ENCODE peak calls at places on chromosomes 5 and 9, in four cellular contexts. S is hepatocyte, Z is GM12878, G is psoas muscle. B is an unnamed sample.

GRCh38 chr5:143509758-143510221 is 106.3 kb upstream of the NR3C1 start:
- DNase-seq in S (no peak), Z (peak; percentile 70), G (no peak), B (no peak)

GRCh38 chr5:101306391-101307137 is 403.5 kb upstream of the ST8SIA4 start:
- DNase-seq in S (no peak), Z (no peak), G (no peak), B (no peak)

GRCh38 chr5:175590471-175590881 is 67.4 kb upstream of the HRH2 start:
- DNase-seq in S (peak; percentile 24), Z (no peak), G (no peak), B (peak; percentile 82)

GRCh38 chr9:79662553-79662956 is 90.8 kb downstream of the TLE4 start:
- DNase-seq in S (no peak), Z (no peak), G (no peak), B (no peak)

GRCh38 chr5:8081179-8081578 is 212.2 kb downstream of the MTRR start:
- DNase-seq in S (no peak), Z (no peak), G (no peak), B (no peak)

GRCh38 chr9:112186695-112187094 is 11.6 kb upstream of the SUSD1 start:
- DNase-seq in S (no peak), Z (no peak), G (no peak), B (no peak)

GRCh38 chr9:2727966-2728613 is 10.8 kb downstream of the KCNV2 start:
- DNase-seq in S (peak; percentile 72), Z (peak; percentile 61), G (no peak), B (peak; percentile 74)

GRCh38 chr5:150121448-150122157 is 34.0 kb downstream of the PDGFRB start:
- DNase-seq in S (no peak), Z (no peak), G (no peak), B (no peak)

GRCh38 chr9:121776009-121776738 is 124.7 kb downstream of the DAB2IP start:
- DNase-seq in S (no peak), Z (no peak), G (no peak), B (no peak)

GRCh38 chr5:96661841-96662724 is at the start of gene CAST:
- DNase-seq in S (peak; percentile 87), Z (peak; percentile 73), G (peak; percentile 94), B (peak; percentile 98)

GRCh38 chr9:96025995-96026572 is 150.6 kb downstream of the ERCC6L2 start:
- DNase-seq in S (peak; percentile 29), Z (no peak), G (no peak), B (no peak)

GRCh38 chr9:2809692-2810423 is 34.0 kb downstream of the PUM3 start:
- DNase-seq in S (peak; percentile 74), Z (no peak), G (no peak), B (peak; percentile 100)

GRCh38 chr5:133232911-133233310 is 181.1 kb downstream of the HSPA4 start:
- DNase-seq in S (no peak), Z (no peak), G (no peak), B (no peak)

GRCh38 chr5:17679597-17680187 is 45.4 kb downstream of the TAF11L14 start:
- DNase-seq in S (no peak), Z (no peak), G (no peak), B (no peak)

GRCh38 chr5:33180900-33181299 is 259.9 kb upstream of the TARS1 start:
- DNase-seq in S (no peak), Z (no peak), G (no peak), B (peak; percentile 88)

GRCh38 chr9:32955655-32956478 is 45.6 kb downstream of the APTX start:
- DNase-seq in S (no peak), Z (no peak), G (peak; percentile 15), B (no peak)

GRCh38 chr5:151023047-151023615 is 2.7 kb downstream of the GPX3 start:
- DNase-seq in S (no peak), Z (no peak), G (peak; percentile 74), B (peak; percentile 97)

GRCh38 chr5:124276166-124276565 is 470.3 kb downstream of the ZNF608 start:
- DNase-seq in S (no peak), Z (no peak), G (no peak), B (no peak)

GRCh38 chr9:89795555-89796195 is 190.9 kb downstream of the GADD45G start:
- DNase-seq in S (no peak), Z (no peak), G (no peak), B (no peak)

GRCh38 chr9:109166171-109166770 is 778 bp downstream of the FRRS1L start:
- DNase-seq in S (no peak), Z (no peak), G (no peak), B (no peak)

GRCh38 chr5:125592856-125593255 is 830.4 kb upstream of the GRAMD2B start:
- DNase-seq in S (no peak), Z (no peak), G (no peak), B (no peak)

GRCh38 chr9:70411141-70411929 is 3.1 kb downstream of the KLF9 start:
- DNase-seq in S (peak; percentile 37), Z (no peak), G (peak; percentile 84), B (peak; percentile 87)

GRCh38 chr5:169988947-169989346 is 8.7 kb upstream of the INSYN2B start:
- DNase-seq in S (no peak), Z (no peak), G (no peak), B (peak; percentile 43)

GRCh38 chr9:93390953-93391515 is 60.5 kb upstream of the FAM120A start:
- DNase-seq in S (no peak), Z (no peak), G (no peak), B (no peak)

GRCh38 chr9:85600675-85601263 is 141.0 kb downstream of the AGTPBP1 start:
- DNase-seq in S (no peak), Z (no peak), G (no peak), B (no peak)

GRCh38 chr5:111278824-111279504 is 54.8 kb downstream of the CAMK4 start:
- DNase-seq in S (peak; percentile 67), Z (peak; percentile 33), G (peak; percentile 18), B (peak; percentile 44)

GRCh38 chr9:135921749-135922310 is 14.5 kb upstream of the CAMSAP1 start:
- DNase-seq in S (no peak), Z (no peak), G (no peak), B (no peak)

GRCh38 chr9:112664541-112664940 is 53.4 kb downstream of the INIP start:
- DNase-seq in S (no peak), Z (no peak), G (no peak), B (no peak)

GRCh38 chr9:98900725-98901124 is 43.0 kb upstream of the COL15A1 start:
- DNase-seq in S (no peak), Z (no peak), G (no peak), B (peak; percentile 66)

GRCh38 chr5:93611900-93612898 is 29.2 kb downstream of the NR2F1 start:
- DNase-seq in S (no peak), Z (no peak), G (no peak), B (no peak)

GRCh38 chr5:90641528-90641927 is 82.9 kb downstream of the ADGRV1 start:
- DNase-seq in S (no peak), Z (peak; percentile 55), G (no peak), B (no peak)

GRCh38 chr9:137634016-137634415 is 15.2 kb downstream of the EHMT1 start:
- DNase-seq in S (no peak), Z (no peak), G (no peak), B (no peak)

GRCh38 chr9:5857928-5858327 is 25.0 kb upstream of the ERMP1 start:
- DNase-seq in S (no peak), Z (no peak), G (no peak), B (no peak)

GRCh38 chr5:30040483-30041116 is 1152.9 kb upstream of the CDH6 start:
- DNase-seq in S (peak; percentile 72), Z (no peak), G (no peak), B (peak; percentile 78)

GRCh38 chr5:115459844-115460243 is 84.7 kb downstream of the FEM1C start:
- DNase-seq in S (no peak), Z (no peak), G (no peak), B (peak; percentile 76)

GRCh38 chr5:55324815-55325418 is 17.1 kb downstream of the MTREX start:
- DNase-seq in S (peak; percentile 37), Z (no peak), G (no peak), B (peak; percentile 73)

GRCh38 chr5:135040331-135041144 is 6.5 kb upstream of the PITX1 start:
- DNase-seq in S (no peak), Z (no peak), G (no peak), B (no peak)

GRCh38 chr5:135041145-135041587 is 7.1 kb upstream of the PITX1 start:
- DNase-seq in S (no peak), Z (no peak), G (no peak), B (no peak)

GRCh38 chr5:135038202-135038828 is 4.3 kb upstream of the PITX1 start:
- DNase-seq in S (no peak), Z (no peak), G (no peak), B (no peak)

GRCh38 chr5:135038829-135039525 is 4.9 kb upstream of the PITX1 start:
- DNase-seq in S (no peak), Z (no peak), G (no peak), B (no peak)

GRCh38 chr5:135039526-135040296 is 5.7 kb upstream of the PITX1 start:
- DNase-seq in S (peak; percentile 50), Z (no peak), G (no peak), B (no peak)
- H3K4me3 ChIP-seq in S (peak overlapping the region; percentile 32), Z (no peak overlapping the region), G (peak overlapping the region; percentile 65), B (no peak overlapping the region)

GRCh38 chr5:159519365-159519764 is 189.1 kb upstream of the IL12B start:
- DNase-seq in S (no peak), Z (no peak), G (no peak), B (peak; percentile 21)

GRCh38 chr5:159527546-159527945 is 197.3 kb upstream of the IL12B start:
- DNase-seq in S (no peak), Z (no peak), G (no peak), B (no peak)

GRCh38 chr5:159522841-159523240 is 192.6 kb upstream of the IL12B start:
- DNase-seq in S (no peak), Z (no peak), G (no peak), B (no peak)

GRCh38 chr5:159525117-159525516 is 194.8 kb upstream of the IL12B start:
- DNase-seq in S (no peak), Z (no peak), G (no peak), B (peak; percentile 59)
- TF ChIP-seq CTCF in S (no peak), Z (no peak), G (no peak), B (no peak)

DNA sequence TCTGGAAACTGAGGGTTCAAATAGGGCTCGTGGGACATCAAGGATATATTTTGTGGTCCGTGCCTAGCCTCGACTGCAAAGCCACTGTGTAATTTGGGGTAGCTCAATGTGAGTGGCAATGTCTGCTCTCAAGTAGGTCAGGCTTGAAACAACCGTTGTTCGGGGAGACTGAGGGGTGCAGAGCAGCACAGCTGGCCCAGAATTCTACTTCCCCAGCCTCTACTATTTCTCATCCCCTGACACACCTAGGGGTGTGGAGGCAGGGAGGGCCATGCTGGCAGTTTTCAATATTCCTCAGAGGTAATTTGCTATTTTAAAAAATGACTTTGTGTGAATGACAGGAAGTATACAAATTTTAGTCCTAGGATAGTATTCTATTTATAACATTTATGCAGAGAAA is 1.4 kb upstream of the DAB2 start:
- DNase-seq in S (no peak), Z (no peak), G (no peak), B (no peak)
- H3K4me3 ChIP-seq in S (no peak overlapping the region), Z (no peak overlapping the region), G (peak overlapping the region; percentile 72), B (peak overlapping the region; percentile 41)

DNA sequence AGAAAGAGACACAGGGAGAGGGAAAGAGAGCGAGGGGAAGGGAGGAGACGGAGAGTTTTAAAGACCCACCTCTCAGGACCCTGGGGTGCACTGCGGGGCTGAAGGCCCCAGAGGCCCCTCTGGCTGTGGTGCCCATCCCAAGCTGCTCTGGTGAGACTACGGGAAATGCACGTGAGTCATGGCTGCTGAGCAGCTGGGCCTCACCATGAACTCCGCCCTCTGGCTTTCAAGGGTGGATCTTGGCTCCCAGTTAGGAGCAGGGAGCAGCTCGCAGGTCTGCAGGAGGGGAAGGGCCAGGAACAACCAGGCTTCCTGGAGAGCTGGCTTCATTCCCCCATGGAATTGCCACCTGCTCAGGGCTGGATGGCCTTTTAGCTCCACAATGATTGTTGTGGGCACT is 7.8 kb downstream of the SLC6A3 start:
- DNase-seq in S (peak; percentile 67), Z (no peak), G (no peak), B (peak; percentile 35)
- TF ChIP-seq CTCF in S (no peak), Z (no peak), G (no peak), B (peak; percentile 11)

B was measured in fibroblast of the aortic adventitia.